ENCODE peak calls at places on chromosomes 6 and 20, in five cellular contexts. One of them, this sample, is unnamed.
A peak's percentile ranks its signal among the peaks of the same experiment; 100 is the strongest.

GRCh38 chr6:111871725-111872520 is 1.3 kb downstream of the FYN start:
- DNase-seq in upper lobe of right lung: no peak
- DNase-seq in lower lobe of right lung: no peak
- DNase-seq in GM12865: peak; percentile 19
- DNase-seq in neural progenitor cell: peak; percentile 68
- DNase-seq in this sample: peak; percentile 25

GRCh38 chr20:48682529-48683385 is 145.0 kb downstream of the PREX1 start:
- DNase-seq in upper lobe of right lung: peak; percentile 92
- DNase-seq in lower lobe of right lung: peak; percentile 91
- DNase-seq in GM12865: no peak
- DNase-seq in neural progenitor cell: peak; percentile 84
- DNase-seq in this sample: peak; percentile 99

GRCh38 chr6:150184850-150185480 is 42.1 kb downstream of the PPP1R14C start:
- DNase-seq in upper lobe of right lung: no peak
- DNase-seq in lower lobe of right lung: no peak
- DNase-seq in GM12865: peak; percentile 46
- DNase-seq in neural progenitor cell: no peak
- DNase-seq in this sample: no peak

GRCh38 chr6:79137671-79138070 is 59.6 kb upstream of the PHIP start:
- DNase-seq in upper lobe of right lung: no peak
- DNase-seq in lower lobe of right lung: no peak
- DNase-seq in GM12865: no peak
- DNase-seq in neural progenitor cell: no peak
- DNase-seq in this sample: no peak

GRCh38 chr6:107192739-107193296 is 77.5 kb upstream of the BEND3 start:
- DNase-seq in upper lobe of right lung: no peak
- DNase-seq in lower lobe of right lung: no peak
- DNase-seq in GM12865: no peak
- DNase-seq in neural progenitor cell: no peak
- DNase-seq in this sample: no peak

GRCh38 chr20:50913976-50914375 is 17.3 kb downstream of the ADNP start:
- DNase-seq in upper lobe of right lung: no peak
- DNase-seq in lower lobe of right lung: no peak
- DNase-seq in GM12865: peak; percentile 61
- DNase-seq in neural progenitor cell: no peak
- DNase-seq in this sample: peak; percentile 84

GRCh38 chr6:113464536-113464935 is 392.6 kb upstream of the MARCKS start:
- DNase-seq in upper lobe of right lung: no peak
- DNase-seq in lower lobe of right lung: no peak
- DNase-seq in GM12865: no peak
- DNase-seq in neural progenitor cell: no peak
- DNase-seq in this sample: no peak

GRCh38 chr20:7078804-7079203 is 311.3 kb downstream of the BMP2 start:
- DNase-seq in upper lobe of right lung: no peak
- DNase-seq in lower lobe of right lung: no peak
- DNase-seq in GM12865: no peak
- DNase-seq in neural progenitor cell: no peak
- DNase-seq in this sample: no peak

GRCh38 chr6:63448229-63448628 is 124.1 kb upstream of the LOC128125822 start:
- DNase-seq in upper lobe of right lung: no peak
- DNase-seq in lower lobe of right lung: no peak
- DNase-seq in GM12865: no peak
- DNase-seq in neural progenitor cell: no peak
- DNase-seq in this sample: no peak

GRCh38 chr6:142966294-142966693 is 21.3 kb upstream of the HIVEP2 start:
- DNase-seq in upper lobe of right lung: no peak
- DNase-seq in lower lobe of right lung: no peak
- DNase-seq in GM12865: peak; percentile 37
- DNase-seq in neural progenitor cell: no peak
- DNase-seq in this sample: no peak

GRCh38 chr6:11094411-11094851 is 797 bp downstream of the SMIM13 start:
- DNase-seq in upper lobe of right lung: peak; percentile 71
- DNase-seq in lower lobe of right lung: peak; percentile 58
- DNase-seq in GM12865: peak; percentile 88
- DNase-seq in neural progenitor cell: peak; percentile 69
- DNase-seq in this sample: peak; percentile 63

GRCh38 chr6:112939543-112939942 is 592.4 kb downstream of the RFPL4B start:
- DNase-seq in upper lobe of right lung: no peak
- DNase-seq in lower lobe of right lung: no peak
- DNase-seq in GM12865: no peak
- DNase-seq in neural progenitor cell: no peak
- DNase-seq in this sample: no peak

GRCh38 chr20:60062431-60063336 is 104.5 kb downstream of the CDH26 start:
- DNase-seq in upper lobe of right lung: no peak
- DNase-seq in lower lobe of right lung: no peak
- DNase-seq in GM12865: no peak
- DNase-seq in neural progenitor cell: no peak
- DNase-seq in this sample: peak; percentile 24

GRCh38 chr20:44596010-44596409 is 13.6 kb downstream of the PKIG start:
- DNase-seq in upper lobe of right lung: no peak
- DNase-seq in lower lobe of right lung: no peak
- DNase-seq in GM12865: no peak
- DNase-seq in neural progenitor cell: no peak
- DNase-seq in this sample: no peak

GRCh38 chr6:44062771-44063560 is 64.3 kb downstream of the MRPL14 start:
- DNase-seq in upper lobe of right lung: peak; percentile 74
- DNase-seq in lower lobe of right lung: peak; percentile 62
- DNase-seq in GM12865: peak; percentile 58
- DNase-seq in neural progenitor cell: peak; percentile 53
- DNase-seq in this sample: no peak

GRCh38 chr6:84804720-84805119 is 40.3 kb upstream of the TBX18 start:
- DNase-seq in upper lobe of right lung: no peak
- DNase-seq in lower lobe of right lung: no peak
- DNase-seq in GM12865: no peak
- DNase-seq in neural progenitor cell: no peak
- DNase-seq in this sample: no peak

GRCh38 chr6:32970413-32971244 is 2.2 kb downstream of the BRD2 start:
- DNase-seq in upper lobe of right lung: peak; percentile 95
- DNase-seq in lower lobe of right lung: peak; percentile 90
- DNase-seq in GM12865: peak; percentile 95
- DNase-seq in neural progenitor cell: peak; percentile 90
- DNase-seq in this sample: peak; percentile 97

GRCh38 chr20:44698351-44698750 is 16.8 kb upstream of the CCN5 start:
- DNase-seq in upper lobe of right lung: no peak
- DNase-seq in lower lobe of right lung: no peak
- DNase-seq in GM12865: no peak
- DNase-seq in neural progenitor cell: no peak
- DNase-seq in this sample: no peak

GRCh38 chr6:136751478-136751956 is 40.8 kb downstream of the MAP3K5 start:
- DNase-seq in upper lobe of right lung: no peak
- DNase-seq in lower lobe of right lung: no peak
- DNase-seq in GM12865: peak; percentile 94
- DNase-seq in neural progenitor cell: no peak
- DNase-seq in this sample: no peak

GRCh38 chr20:10696650-10697049 is 22.9 kb upstream of the JAG1 start:
- DNase-seq in upper lobe of right lung: no peak
- DNase-seq in lower lobe of right lung: no peak
- DNase-seq in GM12865: peak; percentile 62
- DNase-seq in neural progenitor cell: peak; percentile 14
- DNase-seq in this sample: no peak
- TF ChIP-seq CTCF in upper lobe of right lung: peak; percentile 67
- TF ChIP-seq CTCF in lower lobe of right lung: peak; percentile 61
- TF ChIP-seq CTCF in GM12865: peak; percentile 72
- TF ChIP-seq CTCF in neural progenitor cell: peak; percentile 68
- TF ChIP-seq CTCF in this sample: peak; percentile 63

DNA sequence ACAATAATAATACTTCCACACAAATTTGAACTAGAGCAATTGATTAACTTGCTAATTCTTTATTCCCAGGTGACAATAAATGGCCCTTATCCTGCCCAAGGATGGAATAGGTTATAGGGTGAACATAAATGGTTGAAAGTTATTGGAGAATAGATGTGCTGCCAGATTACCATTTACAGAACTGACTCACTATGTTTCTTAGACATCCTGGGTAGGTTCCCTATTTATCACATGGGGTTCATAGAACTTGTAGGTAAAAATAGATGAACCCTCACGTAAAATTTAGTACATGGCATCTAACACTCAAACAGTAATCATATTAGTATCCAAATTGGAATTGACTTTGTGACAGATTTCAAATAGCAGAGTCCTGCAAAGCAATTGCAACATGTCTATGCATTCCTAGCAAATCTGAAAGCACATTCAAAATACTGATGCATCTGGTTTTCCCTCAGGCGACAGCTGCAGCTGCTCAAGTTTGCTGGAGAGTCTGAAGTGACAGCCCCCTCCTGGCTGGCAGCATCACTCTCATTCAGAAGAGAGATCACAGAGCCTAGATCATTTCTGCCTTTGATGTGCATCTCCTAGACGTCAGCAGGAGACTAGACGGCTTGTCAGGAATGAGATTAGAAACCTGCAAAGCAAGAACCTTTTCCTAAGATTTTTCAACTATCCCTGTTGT is 80.2 kb upstream of the RNF217 start:
- DNase-seq in upper lobe of right lung: no peak
- DNase-seq in lower lobe of right lung: no peak
- DNase-seq in GM12865: no peak
- DNase-seq in neural progenitor cell: peak; percentile 31
- DNase-seq in this sample: peak; percentile 73
- H3K4me3 ChIP-seq in upper lobe of right lung: no peak overlapping the region
- H3K4me3 ChIP-seq in lower lobe of right lung: no peak overlapping the region
- H3K4me3 ChIP-seq in GM12865: no peak overlapping the region
- H3K4me3 ChIP-seq in neural progenitor cell: no peak overlapping the region
- H3K4me3 ChIP-seq in this sample: no peak overlapping the region

DNA sequence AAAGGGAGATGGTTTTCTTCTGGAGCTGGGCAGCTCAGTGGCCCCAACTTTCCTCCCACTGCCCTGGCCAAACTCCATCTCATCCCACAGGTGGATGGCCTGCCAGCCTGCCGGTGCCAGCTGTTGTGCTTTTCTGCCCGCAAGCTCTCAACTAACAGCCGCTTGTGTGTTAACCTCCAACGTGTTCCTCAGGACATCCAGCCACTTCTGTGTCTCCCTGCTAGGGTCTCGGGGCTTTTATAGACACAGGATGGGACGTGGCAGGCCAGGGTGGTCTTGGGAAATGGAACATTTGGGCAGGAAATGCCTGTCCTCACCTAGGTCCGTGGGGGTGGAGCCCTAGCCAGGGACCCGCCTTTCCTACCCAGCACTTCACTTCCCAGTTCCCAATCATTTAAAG is 171.1 kb upstream of the RGS17 start:
- DNase-seq in upper lobe of right lung: no peak
- DNase-seq in lower lobe of right lung: no peak
- DNase-seq in GM12865: no peak
- DNase-seq in neural progenitor cell: no peak
- DNase-seq in this sample: no peak
- TF ChIP-seq CTCF in upper lobe of right lung: no peak
- TF ChIP-seq CTCF in lower lobe of right lung: no peak
- TF ChIP-seq CTCF in GM12865: no peak
- TF ChIP-seq CTCF in neural progenitor cell: no peak
- TF ChIP-seq CTCF in this sample: no peak

DNA sequence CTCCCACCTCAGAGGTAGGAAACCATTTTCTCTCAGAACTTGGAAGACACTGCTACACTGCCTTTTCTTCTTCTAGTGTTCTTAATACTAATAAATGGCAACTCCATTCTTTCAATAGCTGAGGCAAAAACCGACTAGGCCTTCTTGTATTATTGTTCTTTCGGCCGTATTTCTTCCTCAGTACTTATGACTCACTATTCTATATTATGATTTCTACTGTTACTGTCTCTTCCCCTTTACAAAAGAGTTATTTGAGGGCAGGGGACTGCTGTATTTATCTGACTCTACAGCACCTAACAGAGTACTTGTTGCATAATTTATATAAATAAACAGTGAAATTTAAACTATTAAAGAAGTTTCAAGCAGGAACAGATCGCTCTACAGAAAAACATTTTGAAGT is 3.1 kb downstream of the DNAAF9 start:
- DNase-seq in upper lobe of right lung: no peak
- DNase-seq in lower lobe of right lung: no peak
- DNase-seq in GM12865: no peak
- DNase-seq in neural progenitor cell: no peak
- DNase-seq in this sample: peak; percentile 26
- H3K4me3 ChIP-seq in upper lobe of right lung: no peak overlapping the region
- H3K4me3 ChIP-seq in lower lobe of right lung: no peak overlapping the region
- H3K4me3 ChIP-seq in GM12865: no peak overlapping the region
- H3K4me3 ChIP-seq in neural progenitor cell: no peak overlapping the region
- H3K4me3 ChIP-seq in this sample: no peak overlapping the region

GRCh38 chr20:33418033-33418432 is 16.7 kb upstream of the CDK5RAP1 start:
- DNase-seq in upper lobe of right lung: no peak
- DNase-seq in lower lobe of right lung: no peak
- DNase-seq in GM12865: no peak
- DNase-seq in neural progenitor cell: no peak
- DNase-seq in this sample: no peak

GRCh38 chr20:33412484-33412838 is 11.1 kb upstream of the CDK5RAP1 start:
- DNase-seq in upper lobe of right lung: no peak
- DNase-seq in lower lobe of right lung: no peak
- DNase-seq in GM12865: no peak
- DNase-seq in neural progenitor cell: no peak
- DNase-seq in this sample: no peak

GRCh38 chr20:33419140-33419974 is 18.0 kb upstream of the CDK5RAP1 start:
- DNase-seq in upper lobe of right lung: no peak
- DNase-seq in lower lobe of right lung: no peak
- DNase-seq in GM12865: no peak
- DNase-seq in neural progenitor cell: no peak
- DNase-seq in this sample: peak; percentile 20

GRCh38 chr20:33411711-33412483 is 10.6 kb upstream of the CDK5RAP1 start:
- DNase-seq in upper lobe of right lung: no peak
- DNase-seq in lower lobe of right lung: no peak
- DNase-seq in GM12865: no peak
- DNase-seq in neural progenitor cell: no peak
- DNase-seq in this sample: no peak

GRCh38 chr20:33415948-33416347 is 14.6 kb upstream of the CDK5RAP1 start:
- DNase-seq in upper lobe of right lung: no peak
- DNase-seq in lower lobe of right lung: no peak
- DNase-seq in GM12865: peak; percentile 26
- DNase-seq in neural progenitor cell: peak; percentile 67
- DNase-seq in this sample: peak; percentile 63
- TF ChIP-seq CTCF in upper lobe of right lung: peak; percentile 39
- TF ChIP-seq CTCF in lower lobe of right lung: peak; percentile 35
- TF ChIP-seq CTCF in GM12865: peak; percentile 36
- TF ChIP-seq CTCF in neural progenitor cell: peak; percentile 68
- TF ChIP-seq CTCF in this sample: peak; percentile 58